ENCODE peak calls at places on chromosomes 4 and X, in six cellular contexts. L is H7; V is stimulated activated CD4-positive, alpha-beta T cell treated with anti-CD3 and anti-CD28 coated beads, TNF-alpha, amount 100 ng/mL, for 48 hours; G is mesothelial cell of epicardium; P is activated T-helper 1 cell treated with anti-CD3 and anti-CD28 coated beads, Interleukin-2, amount 50 U/mL, for 16 hours; O is gastrocnemius medialis. E is an unnamed sample.
A peak's percentile ranks its signal among the peaks of the same experiment; 100 is the strongest.

GRCh38 chr4:86247906-86248305 is 111.9 kb downstream of the MAPK10 start:
- DNase-seq in V (no peak), P (no peak), G (no peak), L (no peak), O (no peak), E (no peak)

GRCh38 chrX:88991583-88992132 is 244.6 kb downstream of the CPXCR1 start:
- DNase-seq in V (no peak), P (no peak), L (no peak), G (no peak), O (no peak), E (peak; percentile 20)

GRCh38 chrX:123884809-123885408 is 25.1 kb downstream of the XIAP start:
- DNase-seq in V (peak; percentile 24), P (no peak), L (peak; percentile 58), G (no peak), O (no peak), E (peak; percentile 54)

GRCh38 chr4:142128529-142128928 is 492.1 kb downstream of the IL15 start:
- DNase-seq in G (peak; percentile 38), L (no peak), V (no peak), O (no peak), P (no peak), E (peak; percentile 7)

GRCh38 chr4:39591290-39591689 is 47.4 kb downstream of the SMIM14 start:
- DNase-seq in O (no peak), P (no peak), G (no peak), L (no peak), V (no peak), E (no peak)

GRCh38 chrX:30307466-30307865 is 1.7 kb downstream of the NR0B1 start:
- DNase-seq in L (no peak), V (no peak), O (no peak), P (no peak), G (no peak), E (no peak)

GRCh38 chrX:17553451-17553850 is 178.5 kb downstream of the NHS start:
- DNase-seq in P (no peak), L (peak; percentile 53), O (no peak), V (no peak), G (no peak), E (peak; percentile 41)

GRCh38 chr4:80094191-80094590 is 21.2 kb upstream of the ANTXR2 start:
- DNase-seq in L (no peak), P (no peak), V (no peak), O (no peak), G (no peak), E (no peak)

GRCh38 chr4:3766791-3767561 is 791 bp downstream of the ADRA2C start:
- DNase-seq in O (no peak), P (no peak), L (peak; percentile 94), G (no peak), V (no peak), E (peak; percentile 89)

GRCh38 chr4:159540501-159540900 is 437.6 kb downstream of the RAPGEF2 start:
- DNase-seq in V (no peak), L (peak; percentile 55), G (no peak), P (no peak), O (no peak), E (peak; percentile 36)

GRCh38 chr4:40576651-40577480 is 52.8 kb downstream of the RBM47 start:
- DNase-seq in P (no peak), O (peak; percentile 51), L (no peak), V (no peak), G (no peak), E (peak; percentile 41)

GRCh38 chr4:23884261-23884660 is 5.6 kb downstream of the PPARGC1A start:
- DNase-seq in V (no peak), G (no peak), O (no peak), P (no peak), L (no peak), E (no peak)

GRCh38 chr4:173182403-173182802 is 13.8 kb downstream of the GALNT7 start:
- DNase-seq in G (no peak), L (no peak), O (no peak), V (no peak), P (no peak), E (no peak)

GRCh38 chr4:22635692-22636091 is 57.0 kb upstream of the GBA3 start:
- DNase-seq in P (no peak), G (no peak), L (peak; percentile 55), O (no peak), V (no peak), E (peak; percentile 30)

GRCh38 chrX:126064901-126065541 is 101.1 kb downstream of the DCAF12L2 start:
- DNase-seq in P (no peak), G (no peak), O (no peak), V (no peak), L (no peak), E (no peak)

GRCh38 chr4:183438458-183439113 is 5.8 kb upstream of the CDKN2AIP start:
- DNase-seq in O (no peak), G (no peak), V (no peak), L (no peak), P (no peak), E (no peak)

GRCh38 chrX:39716802-39717540 is 380.8 kb downstream of the BCOR start:
- DNase-seq in G (no peak), L (no peak), P (no peak), O (no peak), V (no peak), E (no peak)

E was measured in GM23338.